ENCODE peak calls at places on chromosomes 2 and 18, in nine cellular contexts. R, Q, O, M, I, U, D, G and N are unnamed samples.

GRCh38 chr2:222381556-222381955 is 42.8 kb upstream of the SGPP2 start:
- DNase-seq in U (no peak), I (no peak), R (no peak), M (no peak), D (no peak), Q (no peak), G (no peak), O (no peak), N (no peak)

GRCh38 chr2:206610451-206610850 is 31.8 kb upstream of the FAM237A start:
- DNase-seq in G (no peak), Q (no peak), U (no peak), I (no peak), R (no peak), O (no peak), D (no peak), M (no peak), N (no peak)

GRCh38 chr2:101388232-101388631 is 929 bp upstream of the CREG2 start:
- DNase-seq in I (no peak), U (no peak), M (no peak), Q (peak), O (no peak), R (no peak), D (no peak), G (peak), N (no peak)

GRCh38 chr2:176107731-176108181 is 676 bp downstream of the HOXD11 start:
- DNase-seq in G (no peak), Q (no peak), R (no peak), D (no peak), I (no peak), O (no peak), M (no peak), U (no peak), N (no peak)

GRCh38 chr2:215358891-215359575 is 47.2 kb downstream of the ATIC start:
- DNase-seq in G (no peak), M (no peak), D (no peak), R (no peak), I (no peak), O (no peak), U (no peak), Q (peak), N (no peak)

GRCh38 chr18:45464619-45465018 is 150.7 kb upstream of the SLC14A2 start:
- DNase-seq in I (no peak), Q (no peak), M (no peak), G (no peak), O (no peak), R (peak), D (no peak), U (no peak), N (no peak)

GRCh38 chr2:10319892-10320574 is 17.3 kb downstream of the HPCAL1 start:
- DNase-seq in U (no peak), R (no peak), Q (no peak), O (no peak), M (no peak), G (no peak), D (no peak), I (no peak), N (no peak)

GRCh38 chr2:29462293-29462692 is 347.1 kb downstream of the CLIP4 start:
- DNase-seq in Q (peak), D (no peak), R (no peak), U (peak), G (no peak), I (no peak), O (no peak), M (no peak), N (no peak)

GRCh38 chr18:66727991-66728390 is 124.1 kb upstream of the CDH19 start:
- DNase-seq in D (no peak), I (no peak), O (no peak), M (no peak), U (no peak), G (no peak), Q (no peak), R (no peak), N (no peak)

GRCh38 chr2:37857485-37858196 is 67.4 kb upstream of the RMDN2 start:
- DNase-seq in D (no peak), Q (no peak), U (peak), R (no peak), G (no peak), M (no peak), O (no peak), I (no peak), N (no peak)

GRCh38 chr2:143856973-143857372 is 662.9 kb downstream of the ZEB2 start:
- DNase-seq in M (no peak), U (no peak), R (no peak), D (no peak), G (no peak), Q (no peak), O (no peak), I (no peak), N (no peak)

GRCh38 chr18:62751341-62751821 is 36.0 kb downstream of the PHLPP1 start:
- DNase-seq in D (no peak), I (no peak), R (no peak), U (no peak), G (no peak), M (no peak), O (peak), Q (no peak), N (no peak)

GRCh38 chr18:13725566-13726227 is 661 bp downstream of the FAM210A start:
- DNase-seq in O (peak), R (no peak), I (no peak), G (no peak), U (no peak), M (no peak), D (no peak), Q (no peak), N (peak)

GRCh38 chr2:98608962-98609604 is 694 bp downstream of the UNC50 start:
- DNase-seq in G (no peak), U (no peak), Q (peak), D (peak), M (no peak), R (no peak), I (no peak), O (peak), N (peak)

GRCh38 chr2:55839182-55839819 is 84.3 kb downstream of the EFEMP1 start:
- DNase-seq in R (peak), U (no peak), Q (peak), M (no peak), G (no peak), O (no peak), D (no peak), I (no peak), N (peak)

GRCh38 chr18:59446012-59446411 is 86.9 kb upstream of the LMAN1 start:
- DNase-seq in G (no peak), I (no peak), M (no peak), D (no peak), U (no peak), O (no peak), Q (no peak), R (no peak), N (no peak)

GRCh38 chr2:121650554-121650930 is 1.3 kb upstream of the CLASP1 start:
- DNase-seq in D (peak), I (peak), Q (no peak), R (no peak), M (no peak), G (no peak), U (no peak), O (no peak), N (no peak)